ENCODE peak calls at places on chromosomes 5 and 9, in eight cellular contexts. C is neural crest cell, A is lower lobe of right lung, D is RWPE1, K is A549, F is esophagus squamous epithelium, H is AG09309, I is ovary. M is an unnamed sample.

GRCh38 chr9:87868175-87868574 is 14.5 kb upstream of the SPATA31E1 start:
- DNase-seq in C (no peak), H (no peak), F (no peak), K (no peak), A (no peak), D (no peak), I (no peak), M (no peak)

GRCh38 chr5:108655750-108656450 is 91.8 kb upstream of the FER start:
- DNase-seq in F (no peak), I (no peak), C (no peak), A (no peak), D (peak), H (peak), K (peak), M (no peak)

GRCh38 chr5:177362871-177363507 is 5.3 kb downstream of the RGS14 start:
- DNase-seq in D (peak), H (no peak), A (peak), I (peak), C (peak), K (peak), F (no peak), M (peak)

GRCh38 chr5:105905392-105905791 is 1765.3 kb downstream of the EFNA5 start:
- DNase-seq in K (no peak), F (no peak), A (no peak), D (no peak), C (no peak), H (no peak), I (no peak), M (no peak)

GRCh38 chr9:137436761-137437600 is 4.2 kb downstream of the ENTPD8 start:
- DNase-seq in A (peak), I (peak), F (no peak), H (no peak), C (no peak), D (no peak), K (no peak), M (no peak)

GRCh38 chr9:135087489-135087791 is at the start of gene OLFM1:
- DNase-seq in I (peak), K (peak), D (peak), F (no peak), C (peak), H (no peak), A (peak), M (no peak)

GRCh38 chr9:99173570-99174504 is 47.9 kb downstream of the ALG2 start:
- DNase-seq in A (no peak), H (no peak), K (no peak), D (no peak), F (no peak), I (no peak), C (no peak), M (no peak)

GRCh38 chr9:16794871-16795639 is 75.4 kb downstream of the BNC2 start:
- DNase-seq in C (no peak), D (no peak), A (no peak), K (no peak), H (peak), I (no peak), F (no peak), M (no peak)

GRCh38 chr9:95581900-95582299 is 65.1 kb upstream of the PTCH1 start:
- DNase-seq in D (no peak), I (no peak), C (no peak), H (no peak), A (no peak), K (no peak), F (no peak), M (no peak)

GRCh38 chr5:142368529-142368928 is 43.7 kb upstream of the SPRY4 start:
- DNase-seq in F (no peak), A (no peak), C (no peak), D (no peak), H (no peak), K (no peak), I (no peak), M (no peak)

GRCh38 chr5:143217065-143217803 is 186.3 kb downstream of the NR3C1 start:
- DNase-seq in D (peak), K (no peak), F (no peak), H (no peak), I (no peak), A (no peak), C (no peak), M (no peak)

GRCh38 chr5:111668713-111669112 is 88.3 kb downstream of the NREP start:
- DNase-seq in C (no peak), I (no peak), K (no peak), H (no peak), A (no peak), D (peak), F (no peak), M (no peak)

GRCh38 chr5:60382761-60383160 is 317.2 kb downstream of the DEPDC1B start:
- DNase-seq in K (peak), A (no peak), I (no peak), C (no peak), D (peak), H (peak), F (no peak), M (no peak)
- TF ChIP-seq CTCF in K (peak), A (peak), I (no peak), C (peak), D (peak), H (peak), F (peak), M (no peak)

GRCh38 chr5:163409384-163409783 is 28.0 kb upstream of the CCNG1 start:
- DNase-seq in C (no peak), K (no peak), F (no peak), H (no peak), A (no peak), D (no peak), I (no peak), M (no peak)

GRCh38 chr5:163408311-163408923 is 29.0 kb upstream of the CCNG1 start:
- DNase-seq in A (peak), H (peak), D (peak), F (no peak), C (peak), I (peak), K (peak), M (peak)

GRCh38 chr5:163410505-163410904 is 26.9 kb upstream of the CCNG1 start:
- DNase-seq in A (no peak), D (no peak), I (no peak), F (no peak), C (no peak), K (no peak), H (no peak), M (no peak)

GRCh38 chr5:163404364-163404763 is 33.0 kb upstream of the CCNG1 start:
- DNase-seq in C (no peak), D (no peak), A (no peak), K (no peak), H (no peak), I (no peak), F (no peak), M (no peak)

DNA sequence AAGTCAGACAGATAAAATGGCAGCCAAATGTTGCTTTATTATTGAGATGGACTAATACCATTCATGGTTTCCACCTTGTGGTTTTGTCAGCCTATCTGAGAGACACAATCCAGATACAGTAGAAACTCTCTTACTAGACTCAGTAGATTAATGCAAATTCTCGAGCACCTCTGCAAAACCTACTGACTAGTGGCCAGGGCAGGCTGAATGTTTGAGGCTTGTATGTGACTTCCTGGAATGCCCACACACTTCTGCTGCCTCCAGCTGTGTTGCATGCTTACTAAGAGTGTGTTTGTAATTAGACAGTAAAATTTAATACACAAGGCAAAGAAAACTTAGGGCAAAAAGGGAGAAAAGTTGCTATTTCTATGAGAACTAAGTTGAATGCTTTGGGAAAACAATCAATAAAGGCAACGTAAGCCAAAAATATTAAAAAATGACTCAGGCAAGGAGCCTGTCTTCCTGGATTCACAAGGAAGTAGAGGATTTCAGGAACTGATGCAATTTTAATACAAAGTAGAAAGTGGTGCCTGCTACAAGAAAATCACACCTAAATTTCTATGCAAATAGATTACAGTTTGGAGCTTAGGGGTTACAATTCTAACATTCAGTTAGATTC is 30.3 kb upstream of the CCNG1 start:
- DNase-seq in K (no peak), C (no peak), F (no peak), D (no peak), I (no peak), A (no peak), H (peak), M (no peak)
- TF ChIP-seq CTCF in K (no peak), C (no peak), F (no peak), D (no peak), I (no peak), A (no peak), H (no peak), M (no peak)

GRCh38 chr9:94166237-94167054 is 82.2 kb downstream of the PTPDC1 start:
- DNase-seq in D (peak), K (peak), H (peak), I (peak), A (peak), F (peak), C (peak), M (peak)
- TF ChIP-seq CTCF in D (no peak), K (no peak), H (no peak), I (no peak), A (no peak), F (peak), C (peak), M (no peak)

DNA sequence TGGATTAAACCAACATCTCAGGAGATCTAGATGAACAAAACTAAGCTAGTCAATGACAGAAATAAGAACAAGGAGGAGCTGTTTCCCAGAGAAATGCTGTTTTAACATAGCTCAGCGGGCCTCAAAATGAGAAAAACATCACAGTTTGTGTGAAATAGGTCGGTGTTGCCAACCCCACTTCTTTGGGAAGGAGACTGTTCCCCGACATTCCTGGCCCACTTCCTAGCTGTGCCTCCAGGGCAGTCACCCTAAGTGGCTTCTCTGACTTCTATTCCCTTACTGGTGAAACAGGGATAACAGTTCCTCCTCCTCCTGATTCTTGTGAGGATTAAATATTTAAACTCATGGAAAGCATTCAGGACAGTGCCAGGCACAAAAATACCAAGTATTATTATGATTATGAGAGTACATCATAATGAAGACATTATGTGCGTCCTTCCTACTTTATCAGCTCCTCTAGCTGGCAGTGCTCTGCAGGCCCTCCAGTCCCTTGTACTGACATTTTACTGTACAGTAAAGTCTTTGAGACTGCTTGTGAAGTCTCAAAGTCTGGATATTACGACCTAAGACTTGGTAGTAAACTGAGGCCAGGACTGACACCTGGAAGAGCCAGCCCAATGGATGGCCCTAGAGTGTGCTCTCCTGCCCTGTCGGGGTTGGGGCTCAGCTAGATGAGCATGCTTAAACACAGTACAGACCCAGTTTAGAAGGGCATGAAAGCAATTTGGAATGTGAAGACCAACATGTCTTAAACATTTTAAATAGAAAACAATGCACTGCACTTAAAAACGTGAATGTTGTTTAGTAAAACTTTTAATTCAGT is 7.3 kb downstream of the ISCA1 start:
- DNase-seq in C (no peak), H (no peak), I (no peak), D (no peak), A (no peak), K (no peak), F (no peak), M (no peak)
- TF ChIP-seq CTCF in C (no peak), H (no peak), I (no peak), D (no peak), A (no peak), K (no peak), F (no peak), M (no peak)

DNA sequence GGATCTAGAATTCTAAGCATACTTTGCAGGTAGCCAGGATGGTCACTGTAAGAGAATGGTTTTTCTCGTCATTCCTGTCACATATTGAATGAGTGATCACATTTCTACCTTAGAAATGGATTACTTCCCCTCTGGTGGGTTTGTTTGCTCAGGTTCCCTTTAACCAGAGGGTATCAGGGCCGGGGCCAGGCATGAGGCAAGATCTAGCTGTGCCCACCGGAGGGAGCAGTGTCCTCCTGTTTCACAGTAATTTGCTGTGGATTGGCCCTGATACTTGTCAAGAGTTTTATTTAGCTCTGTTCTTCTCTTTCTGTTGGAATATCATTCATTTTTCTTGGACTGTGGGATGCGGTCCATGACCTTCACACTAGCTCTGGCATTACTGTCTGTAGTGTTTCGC is 42.3 kb upstream of the ZBED3 start:
- DNase-seq in I (peak), K (peak), D (peak), F (no peak), H (no peak), C (peak), A (no peak), M (peak)
- TF ChIP-seq CTCF in I (no peak), K (peak), D (peak), F (no peak), H (peak), C (peak), A (no peak), M (no peak)

GRCh38 chr5:128667148-128667547 is 129.1 kb upstream of the FBN2 start:
- DNase-seq in F (no peak), H (no peak), K (peak), C (no peak), I (no peak), A (no peak), D (no peak), M (no peak)
- TF ChIP-seq CTCF in F (peak), H (peak), K (peak), C (no peak), I (no peak), A (no peak), D (no peak), M (no peak)

DNA sequence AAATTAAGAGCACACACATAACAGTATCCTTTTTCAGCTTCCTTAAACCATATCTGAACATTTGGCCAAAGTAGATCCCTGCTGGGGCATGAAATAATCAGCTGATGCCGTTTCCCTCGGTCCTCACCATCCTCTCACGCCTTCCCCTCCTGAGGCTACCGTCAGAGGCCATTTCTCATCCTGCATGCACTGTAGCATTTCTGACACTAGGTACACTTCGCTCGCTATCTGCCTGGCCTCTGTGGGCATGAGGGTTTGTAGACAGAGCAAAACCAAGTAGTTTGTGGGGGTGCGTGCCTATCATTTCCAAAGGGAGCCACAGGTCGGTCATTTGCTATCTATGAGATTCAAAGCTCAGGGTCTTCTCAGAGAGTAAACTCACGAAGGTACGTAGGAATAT is 131.9 kb downstream of the BOD1 start:
- DNase-seq in I (no peak), H (no peak), A (no peak), F (no peak), C (no peak), D (no peak), K (no peak), M (no peak)
- TF ChIP-seq CTCF in I (no peak), H (no peak), A (no peak), F (no peak), C (no peak), D (no peak), K (no peak), M (no peak)

GRCh38 chr5:40292006-40292405 is 387.7 kb upstream of the PTGER4 start:
- DNase-seq in H (no peak), D (no peak), I (no peak), F (no peak), A (no peak), K (no peak), C (no peak), M (no peak)

GRCh38 chr5:40284863-40285262 is 394.9 kb upstream of the PTGER4 start:
- DNase-seq in D (no peak), K (no peak), C (no peak), F (no peak), H (no peak), A (no peak), I (no peak), M (no peak)

GRCh38 chr5:40291338-40291737 is 388.4 kb upstream of the PTGER4 start:
- DNase-seq in C (no peak), F (no peak), K (no peak), I (no peak), D (peak), H (peak), A (no peak), M (no peak)

GRCh38 chr5:40288791-40289475 is 390.8 kb upstream of the PTGER4 start:
- DNase-seq in F (no peak), A (no peak), I (no peak), H (no peak), C (no peak), D (no peak), K (no peak), M (no peak)
- TF ChIP-seq CTCF in F (no peak), A (no peak), I (no peak), H (no peak), C (no peak), D (no peak), K (no peak), M (no peak)

GRCh38 chr5:80816590-80816989 is 143.6 kb upstream of the RASGRF2 start:
- DNase-seq in D (no peak), A (no peak), K (no peak), F (no peak), H (no peak), I (no peak), C (no peak), M (no peak)
- TF ChIP-seq CTCF in D (no peak), A (no peak), K (no peak), F (no peak), H (no peak), I (no peak), C (no peak), M (no peak)

M was measured in CD8-positive, alpha-beta T cell.